ENCODE peak calls at places on chromosome 1, in six cellular contexts. H, W, X, M, O and F are unnamed samples.

GRCh38 chr1:189659731-189660130 is 817.9 kb downstream of the BRINP3 start:
- DNase-seq in H (no peak), W (no peak), X (no peak), M (no peak), O (no peak), F (no peak)

GRCh38 chr1:41622859-41623732 is 138.6 kb upstream of the EDN2 start:
- DNase-seq in H (peak; percentile 56), W (no peak), X (peak; percentile 70), M (no peak), O (no peak), F (no peak)

GRCh38 chr1:13965770-13966398 is 265.9 kb downstream of the PRDM2 start:
- DNase-seq in H (peak; percentile 26), W (peak; percentile 45), X (no peak), M (peak; percentile 33), O (peak; percentile 26), F (peak; percentile 43)

GRCh38 chr1:234413485-234413884 is 40.2 kb downstream of the COA6 start:
- DNase-seq in H (no peak), W (no peak), X (no peak), M (no peak), O (no peak), F (no peak)

GRCh38 chr1:221704291-221704690 is 37.6 kb downstream of the DUSP10 start:
- DNase-seq in H (peak; percentile 57), W (no peak), X (no peak), M (no peak), O (no peak), F (no peak)

GRCh38 chr1:229781453-229781852 is 155.4 kb downstream of the URB2 start:
- DNase-seq in H (no peak), W (no peak), X (no peak), M (no peak), O (no peak), F (peak; percentile 7)

GRCh38 chr1:245888809-245889208 is 618.3 kb downstream of the SMYD3 start:
- DNase-seq in H (peak; percentile 41), W (no peak), X (peak; percentile 20), M (peak; percentile 5), O (peak; percentile 10), F (peak; percentile 23)

GRCh38 chr1:175839678-175840669 is 96.6 kb upstream of the TNR start:
- DNase-seq in H (no peak), W (no peak), X (no peak), M (no peak), O (no peak), F (no peak)

GRCh38 chr1:238558156-238558555 is 667.4 kb upstream of the ZP4 start:
- DNase-seq in H (peak; percentile 81), W (no peak), X (no peak), M (no peak), O (no peak), F (no peak)

GRCh38 chr1:164296172-164296571 is 262.8 kb upstream of the PBX1 start:
- DNase-seq in H (no peak), W (no peak), X (no peak), M (no peak), O (no peak), F (no peak)

GRCh38 chr1:112506731-112507130 is 2.0 kb upstream of the WNT2B start:
- DNase-seq in H (no peak), W (no peak), X (no peak), M (no peak), O (no peak), F (no peak)

GRCh38 chr1:196655037-196655436 is 3.2 kb downstream of the CFH start:
- DNase-seq in H (no peak), W (no peak), X (no peak), M (no peak), O (no peak), F (no peak)

GRCh38 chr1:18561967-18562366 is 68.7 kb upstream of the PAX7 start:
- DNase-seq in H (no peak), W (no peak), X (no peak), M (no peak), O (no peak), F (no peak)

GRCh38 chr1:196063307-196063706 is 544.9 kb downstream of the KCNT2 start:
- DNase-seq in H (peak; percentile 16), W (no peak), X (no peak), M (no peak), O (no peak), F (peak; percentile 27)

GRCh38 chr1:8423134-8423701 is 105.3 kb downstream of the SLC45A1 start:
- DNase-seq in H (no peak), W (no peak), X (no peak), M (no peak), O (peak; percentile 20), F (no peak)

GRCh38 chr1:55813619-55814018 is 598.5 kb upstream of the USP24 start:
- DNase-seq in H (peak; percentile 82), W (no peak), X (no peak), M (no peak), O (no peak), F (no peak)

GRCh38 chr1:223289621-223290020 is 74.4 kb downstream of the SUSD4 start:
- DNase-seq in H (no peak), W (no peak), X (no peak), M (no peak), O (no peak), F (no peak)

GRCh38 chr1:41740630-41741239 is 178.0 kb downstream of the HIVEP3 start:
- DNase-seq in H (no peak), W (no peak), X (no peak), M (no peak), O (no peak), F (no peak)

GRCh38 chr1:230112131-230112701 is 45.2 kb downstream of the GALNT2 start:
- DNase-seq in H (peak; percentile 21), W (no peak), X (no peak), M (no peak), O (no peak), F (no peak)

GRCh38 chr1:41726899-41727748 is 191.6 kb downstream of the HIVEP3 start:
- DNase-seq in H (no peak), W (no peak), X (peak; percentile 74), M (no peak), O (no peak), F (no peak)

GRCh38 chr1:111856411-111857135 is 100.9 kb downstream of the DDX20 start:
- DNase-seq in H (no peak), W (no peak), X (no peak), M (no peak), O (no peak), F (no peak)

GRCh38 chr1:12177156-12177998 is 10.6 kb downstream of the TNFRSF1B start:
- DNase-seq in H (no peak), W (no peak), X (no peak), M (no peak), O (no peak), F (no peak)

DNA sequence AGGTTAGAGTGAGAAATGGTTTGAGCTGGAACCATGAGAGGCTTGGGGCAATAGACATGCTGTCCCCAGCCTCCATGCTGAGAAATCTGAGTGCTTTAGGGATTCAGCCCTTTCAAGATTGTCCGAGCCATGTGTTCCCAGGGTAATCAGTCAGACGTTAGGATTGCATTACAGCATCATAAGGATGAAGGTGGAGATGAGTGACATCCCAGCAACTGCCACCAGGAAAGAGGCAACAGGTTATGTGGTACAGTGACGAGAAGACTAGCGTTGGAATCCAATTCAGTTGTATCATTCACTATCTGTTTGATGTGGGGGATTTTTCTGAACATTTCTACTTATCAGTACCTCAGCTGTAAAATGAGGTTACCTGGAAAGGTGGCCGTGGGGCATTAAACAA is 1.7 kb downstream of the CAMK1G start:
- DNase-seq in H (no peak), W (no peak), X (no peak), M (no peak), O (no peak), F (no peak)
- H3K4me3 ChIP-seq in H (no peak overlapping the region), W (no peak overlapping the region), X (no peak overlapping the region), M (peak overlapping the region; percentile 22), O (peak overlapping the region; percentile 24), F (no peak overlapping the region)

GRCh38 chr1:22876359-22877111 is 96.1 kb downstream of the LACTBL1 start:
- DNase-seq in H (peak; percentile 63), W (peak; percentile 24), X (no peak), M (no peak), O (no peak), F (no peak)
- TF ChIP-seq CEBPB in H (no peak), W (no peak), X (no peak), M (no peak), O (no peak), F (no peak)

GRCh38 chr1:67062412-67062811 is 8.5 kb upstream of the SLC35D1 start:
- DNase-seq in H (no peak), W (no peak), X (no peak), M (no peak), O (no peak), F (no peak)
- H3K4me3 ChIP-seq in H (no peak overlapping the region), W (no peak overlapping the region), X (no peak overlapping the region), M (no peak overlapping the region), O (no peak overlapping the region), F (no peak overlapping the region)

GRCh38 chr1:208808301-208808700 is 564.1 kb upstream of the PLXNA2 start:
- DNase-seq in H (no peak), W (no peak), X (no peak), M (no peak), O (no peak), F (no peak)

GRCh38 chr1:208809876-208810275 is 565.7 kb upstream of the PLXNA2 start:
- DNase-seq in H (no peak), W (no peak), X (no peak), M (no peak), O (no peak), F (no peak)

GRCh38 chr1:208803371-208803811 is 559.2 kb upstream of the PLXNA2 start:
- DNase-seq in H (no peak), W (no peak), X (no peak), M (no peak), O (no peak), F (no peak)

GRCh38 chr1:208807446-208808117 is 563.4 kb upstream of the PLXNA2 start:
- DNase-seq in H (no peak), W (no peak), X (no peak), M (no peak), O (no peak), F (no peak)
- TF ChIP-seq CEBPB in H (no peak), W (no peak), X (no peak), M (no peak), O (no peak), F (no peak)

DNA sequence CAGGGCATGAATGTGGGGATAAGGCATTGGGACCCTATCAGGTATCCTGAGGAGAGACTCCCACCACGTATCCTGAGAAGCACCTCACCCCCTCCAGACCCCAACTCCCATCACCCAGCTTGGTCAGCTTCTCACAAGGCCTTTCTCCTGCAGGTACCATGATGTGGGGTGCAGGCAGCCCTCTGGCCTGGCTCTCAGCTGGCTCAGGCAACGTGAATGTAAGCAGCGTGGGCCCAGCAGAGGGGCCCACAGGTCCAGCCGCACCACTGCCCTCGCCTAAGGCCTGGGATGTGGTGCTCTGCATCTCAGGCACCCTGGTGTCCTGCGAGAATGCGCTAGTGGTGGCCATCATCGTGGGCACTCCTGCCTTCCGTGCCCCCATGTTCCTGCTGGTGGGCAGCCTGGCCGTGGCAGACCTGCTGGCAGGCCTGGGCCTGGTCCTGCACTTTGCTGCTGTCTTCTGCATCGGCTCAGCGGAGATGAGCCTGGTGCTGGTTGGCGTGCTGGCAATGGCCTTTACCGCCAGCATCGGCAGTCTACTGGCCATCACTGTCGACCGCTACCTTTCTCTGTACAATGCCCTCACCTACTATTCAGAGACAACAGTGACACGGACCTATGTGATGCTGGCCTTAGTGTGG is 1.3 kb downstream of the GPR3 start:
- DNase-seq in H (no peak), W (no peak), X (no peak), M (no peak), O (no peak), F (no peak)
- H3K4me3 ChIP-seq in H (no peak overlapping the region), W (no peak overlapping the region), X (no peak overlapping the region), M (no peak overlapping the region), O (no peak overlapping the region), F (peak overlapping the region; percentile 96)